ENCODE peak calls at places on chromosomes 3 and 15, in four cellular contexts. One of them, this sample, is unnamed.

GRCh38 chr15:67193223-67194009 is 61.0 kb downstream of the AAGAB start:
- DNase-seq in CD4-positive, alpha-beta memory T cell: no peak
- DNase-seq in NCI-H2029: no peak
- DNase-seq in brain microvascular endothelial cell: no peak
- DNase-seq in this sample: no peak

GRCh38 chr3:79461129-79461792 is 306.5 kb downstream of the ROBO1 start:
- DNase-seq in CD4-positive, alpha-beta memory T cell: no peak
- DNase-seq in NCI-H2029: no peak
- DNase-seq in brain microvascular endothelial cell: no peak
- DNase-seq in this sample: no peak

GRCh38 chr15:33298631-33299030 is 12.1 kb upstream of the RYR3 start:
- DNase-seq in CD4-positive, alpha-beta memory T cell: no peak
- DNase-seq in NCI-H2029: no peak
- DNase-seq in brain microvascular endothelial cell: no peak
- DNase-seq in this sample: no peak

GRCh38 chr3:129593230-129593594 is 13.3 kb downstream of the PLXND1 start:
- DNase-seq in CD4-positive, alpha-beta memory T cell: no peak
- DNase-seq in NCI-H2029: no peak
- DNase-seq in brain microvascular endothelial cell: no peak
- DNase-seq in this sample: no peak

GRCh38 chr3:61008168-61008737 is 243.0 kb downstream of the FHIT start:
- DNase-seq in CD4-positive, alpha-beta memory T cell: no peak
- DNase-seq in NCI-H2029: no peak
- DNase-seq in brain microvascular endothelial cell: no peak
- DNase-seq in this sample: no peak

GRCh38 chr15:31328425-31328998 is 1.9 kb downstream of the KLF13 start:
- DNase-seq in CD4-positive, alpha-beta memory T cell: peak; percentile 77
- DNase-seq in NCI-H2029: no peak
- DNase-seq in brain microvascular endothelial cell: peak; percentile 50
- DNase-seq in this sample: peak; percentile 78

GRCh38 chr15:78878356-78878755 is 5.7 kb downstream of the MORF4L1 start:
- DNase-seq in CD4-positive, alpha-beta memory T cell: no peak
- DNase-seq in NCI-H2029: no peak
- DNase-seq in brain microvascular endothelial cell: peak; percentile 42
- DNase-seq in this sample: no peak

GRCh38 chr3:114660124-114660523 is 366.3 kb downstream of the TIGIT start:
- DNase-seq in CD4-positive, alpha-beta memory T cell: no peak
- DNase-seq in NCI-H2029: no peak
- DNase-seq in brain microvascular endothelial cell: peak; percentile 65
- DNase-seq in this sample: no peak

GRCh38 chr15:63836579-63836978 is 2.8 kb upstream of the HERC1 start:
- DNase-seq in CD4-positive, alpha-beta memory T cell: no peak
- DNase-seq in NCI-H2029: no peak
- DNase-seq in brain microvascular endothelial cell: peak; percentile 36
- DNase-seq in this sample: no peak

GRCh38 chr3:45321607-45322391 is 66.6 kb upstream of the LARS2 start:
- DNase-seq in CD4-positive, alpha-beta memory T cell: no peak
- DNase-seq in NCI-H2029: no peak
- DNase-seq in brain microvascular endothelial cell: no peak
- DNase-seq in this sample: no peak

GRCh38 chr3:6273878-6274277 is 587.0 kb upstream of the GRM7 start:
- DNase-seq in CD4-positive, alpha-beta memory T cell: no peak
- DNase-seq in NCI-H2029: no peak
- DNase-seq in brain microvascular endothelial cell: no peak
- DNase-seq in this sample: no peak

This sample was measured in central memory CD4-positive, alpha-beta T cell.